ENCODE peak calls at places on chromosomes 6 and 20, in four cellular contexts. One of them, this sample, is unnamed.

GRCh38 chr20:33298391-33298790 is 15.4 kb downstream of the BPIFB1 start:
- DNase-seq in SJSA1: no peak
- DNase-seq in HCT116: no peak
- DNase-seq in ovary: no peak
- DNase-seq in this sample: no peak

GRCh38 chr20:11389188-11389587 is 528.5 kb upstream of the BTBD3 start:
- DNase-seq in ovary: no peak
- DNase-seq in SJSA1: no peak
- DNase-seq in HCT116: no peak
- DNase-seq in this sample: no peak

GRCh38 chr6:138944412-138944811 is 43.6 kb downstream of the REPS1 start:
- DNase-seq in HCT116: no peak
- DNase-seq in ovary: no peak
- DNase-seq in SJSA1: peak; percentile 27
- DNase-seq in this sample: peak; percentile 24

GRCh38 chr20:43911066-43911465 is 3.6 kb upstream of the TOX2 start:
- DNase-seq in SJSA1: peak; percentile 38
- DNase-seq in HCT116: peak; percentile 38
- DNase-seq in ovary: no peak
- DNase-seq in this sample: no peak

GRCh38 chr20:9574182-9574581 is 59.8 kb downstream of the LAMP5 start:
- DNase-seq in SJSA1: no peak
- DNase-seq in ovary: no peak
- DNase-seq in HCT116: no peak
- DNase-seq in this sample: no peak

GRCh38 chr20:51142448-51142847 is 119.5 kb upstream of the KCNG1 start:
- DNase-seq in HCT116: no peak
- DNase-seq in ovary: no peak
- DNase-seq in SJSA1: no peak
- DNase-seq in this sample: no peak

GRCh38 chr6:115796061-115796460 is 264.6 kb downstream of the FRK start:
- DNase-seq in SJSA1: no peak
- DNase-seq in ovary: no peak
- DNase-seq in HCT116: no peak
- DNase-seq in this sample: no peak

GRCh38 chr6:75526502-75527127 is 33.0 kb upstream of the FILIP1 start:
- DNase-seq in HCT116: peak; percentile 67
- DNase-seq in SJSA1: peak; percentile 56
- DNase-seq in ovary: peak; percentile 47
- DNase-seq in this sample: peak; percentile 5

GRCh38 chr6:119348308-119349040 is 1.1 kb downstream of the MAN1A1 start:
- DNase-seq in ovary: peak; percentile 55
- DNase-seq in SJSA1: no peak
- DNase-seq in HCT116: no peak
- DNase-seq in this sample: peak; percentile 23

GRCh38 chr6:137452331-137452894 is 41.8 kb downstream of the OLIG3 start:
- DNase-seq in SJSA1: peak; percentile 9
- DNase-seq in HCT116: no peak
- DNase-seq in ovary: no peak
- DNase-seq in this sample: no peak

GRCh38 chr20:63706852-63707557 is 771 bp downstream of the ARFRP1 start:
- DNase-seq in ovary: no peak
- DNase-seq in HCT116: no peak
- DNase-seq in SJSA1: no peak
- DNase-seq in this sample: peak; percentile 50

GRCh38 chr20:51487525-51488279 is 54.8 kb downstream of the NFATC2 start:
- DNase-seq in SJSA1: peak; percentile 75
- DNase-seq in HCT116: peak; percentile 89
- DNase-seq in ovary: no peak
- DNase-seq in this sample: no peak

GRCh38 chr20:47480239-47480638 is 21.4 kb upstream of the NCOA3 start:
- DNase-seq in SJSA1: no peak
- DNase-seq in ovary: no peak
- DNase-seq in HCT116: no peak
- DNase-seq in this sample: no peak

GRCh38 chr20:47479506-47479905 is 22.2 kb upstream of the NCOA3 start:
- DNase-seq in ovary: no peak
- DNase-seq in HCT116: no peak
- DNase-seq in SJSA1: no peak
- DNase-seq in this sample: no peak

GRCh38 chr20:47481330-47482216 is 20.1 kb upstream of the NCOA3 start:
- DNase-seq in SJSA1: no peak
- DNase-seq in HCT116: no peak
- DNase-seq in ovary: no peak
- DNase-seq in this sample: no peak

GRCh38 chr20:47479093-47479492 is 22.6 kb upstream of the NCOA3 start:
- DNase-seq in HCT116: no peak
- DNase-seq in ovary: no peak
- DNase-seq in SJSA1: no peak
- DNase-seq in this sample: no peak

DNA sequence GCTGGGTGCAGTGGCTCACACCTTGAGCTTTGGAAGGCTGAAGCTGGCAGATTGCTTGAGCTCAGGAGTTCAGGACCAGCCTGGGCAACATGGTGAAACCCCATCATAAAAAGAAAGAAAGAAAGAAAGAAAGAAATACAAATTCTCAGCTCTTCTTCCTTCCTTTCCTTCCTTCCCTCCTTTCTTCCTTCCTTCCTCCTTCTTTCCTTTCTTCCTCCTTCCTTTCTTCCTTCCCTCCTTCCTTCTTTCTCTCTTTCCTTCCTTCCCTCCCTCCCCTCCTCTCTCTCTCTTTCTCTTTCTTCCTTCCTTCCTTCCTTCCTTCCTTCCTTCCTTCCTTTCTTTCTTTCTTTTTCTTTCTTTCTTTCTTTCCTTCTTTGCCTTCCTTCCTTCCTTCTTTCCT is 21.0 kb upstream of the NCOA3 start:
- DNase-seq in HCT116: no peak
- DNase-seq in SJSA1: no peak
- DNase-seq in ovary: no peak
- DNase-seq in this sample: no peak
- H3K4me3 ChIP-seq in HCT116: no peak overlapping the region
- H3K4me3 ChIP-seq in SJSA1: no peak overlapping the region
- H3K4me3 ChIP-seq in ovary: no peak overlapping the region
- H3K4me3 ChIP-seq in this sample: no peak overlapping the region

GRCh38 chr6:47203968-47204611 is 105.6 kb downstream of the TNFRSF21 start:
- DNase-seq in HCT116: no peak
- DNase-seq in SJSA1: no peak
- DNase-seq in ovary: no peak
- DNase-seq in this sample: no peak

GRCh38 chr6:47206626-47207025 is 103.1 kb downstream of the TNFRSF21 start:
- DNase-seq in HCT116: no peak
- DNase-seq in SJSA1: no peak
- DNase-seq in ovary: no peak
- DNase-seq in this sample: no peak

GRCh38 chr6:47202638-47203037 is 107.1 kb downstream of the TNFRSF21 start:
- DNase-seq in ovary: no peak
- DNase-seq in HCT116: no peak
- DNase-seq in SJSA1: no peak
- DNase-seq in this sample: no peak

GRCh38 chr6:47200536-47201334 is 109.0 kb downstream of the TNFRSF21 start:
- DNase-seq in ovary: no peak
- DNase-seq in SJSA1: no peak
- DNase-seq in HCT116: no peak
- DNase-seq in this sample: no peak

GRCh38 chr6:47203266-47203967 is 106.3 kb downstream of the TNFRSF21 start:
- DNase-seq in SJSA1: no peak
- DNase-seq in HCT116: no peak
- DNase-seq in ovary: no peak
- DNase-seq in this sample: no peak
- H3K4me1 ChIP-seq in SJSA1: no peaks in the 10 kb centered on the region
- H3K4me1 ChIP-seq in HCT116: no peaks in the 10 kb centered on the region
- H3K4me1 ChIP-seq in ovary: no peaks in the 10 kb centered on the region
- H3K4me1 ChIP-seq in this sample: no peaks in the 10 kb centered on the region

DNA sequence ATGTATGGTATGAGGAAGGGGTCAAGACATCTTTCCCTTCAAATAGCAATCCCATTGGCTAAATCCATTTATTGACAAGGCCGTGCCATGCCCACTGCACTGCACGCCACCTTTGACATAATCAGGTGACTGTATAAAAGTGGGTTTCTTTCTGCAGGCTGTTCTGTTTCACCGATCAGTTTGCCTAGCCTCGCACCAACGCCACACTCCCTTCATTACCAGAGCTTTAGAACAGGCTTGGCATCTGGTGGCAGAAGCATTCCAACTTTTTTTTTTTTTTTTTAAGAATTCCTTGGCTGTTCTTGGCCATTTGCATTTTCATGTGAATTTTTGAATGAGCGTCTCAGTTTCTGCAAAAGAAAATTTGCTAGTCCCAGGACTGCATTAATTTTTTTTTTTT is 78.1 kb downstream of the PPP1R3G start:
- DNase-seq in SJSA1: no peak
- DNase-seq in ovary: no peak
- DNase-seq in HCT116: no peak
- DNase-seq in this sample: no peak
- H3K4me3 ChIP-seq in SJSA1: no peak overlapping the region
- H3K4me3 ChIP-seq in ovary: no peak overlapping the region
- H3K4me3 ChIP-seq in HCT116: no peak overlapping the region
- H3K4me3 ChIP-seq in this sample: no peak overlapping the region

GRCh38 chr6:151842816-151843215 is 35.3 kb downstream of the ESR1 start:
- DNase-seq in SJSA1: no peak
- DNase-seq in HCT116: no peak
- DNase-seq in ovary: no peak
- DNase-seq in this sample: no peak
- H3K4me1 ChIP-seq in SJSA1: no peaks in the 10 kb centered on the region
- H3K4me1 ChIP-seq in HCT116: no peaks in the 10 kb centered on the region
- H3K4me1 ChIP-seq in ovary: no peaks in the 10 kb centered on the region
- H3K4me1 ChIP-seq in this sample: no peaks in the 10 kb centered on the region

GRCh38 chr20:36306557-36307411 is 645 bp downstream of the DLGAP4 start:
- DNase-seq in SJSA1: no peak
- DNase-seq in ovary: no peak
- DNase-seq in HCT116: no peak
- DNase-seq in this sample: no peak

GRCh38 chr20:36304786-36305495 is 1.2 kb upstream of the DLGAP4 start:
- DNase-seq in ovary: no peak
- DNase-seq in HCT116: no peak
- DNase-seq in SJSA1: no peak
- DNase-seq in this sample: no peak

GRCh38 chr20:36307412-36308317 is 1.5 kb downstream of the DLGAP4 start:
- DNase-seq in ovary: no peak
- DNase-seq in HCT116: no peak
- DNase-seq in SJSA1: no peak
- DNase-seq in this sample: no peak

GRCh38 chr20:36303831-36304230 is 2.3 kb upstream of the DLGAP4 start:
- DNase-seq in ovary: no peak
- DNase-seq in SJSA1: no peak
- DNase-seq in HCT116: no peak
- DNase-seq in this sample: no peak

DNA sequence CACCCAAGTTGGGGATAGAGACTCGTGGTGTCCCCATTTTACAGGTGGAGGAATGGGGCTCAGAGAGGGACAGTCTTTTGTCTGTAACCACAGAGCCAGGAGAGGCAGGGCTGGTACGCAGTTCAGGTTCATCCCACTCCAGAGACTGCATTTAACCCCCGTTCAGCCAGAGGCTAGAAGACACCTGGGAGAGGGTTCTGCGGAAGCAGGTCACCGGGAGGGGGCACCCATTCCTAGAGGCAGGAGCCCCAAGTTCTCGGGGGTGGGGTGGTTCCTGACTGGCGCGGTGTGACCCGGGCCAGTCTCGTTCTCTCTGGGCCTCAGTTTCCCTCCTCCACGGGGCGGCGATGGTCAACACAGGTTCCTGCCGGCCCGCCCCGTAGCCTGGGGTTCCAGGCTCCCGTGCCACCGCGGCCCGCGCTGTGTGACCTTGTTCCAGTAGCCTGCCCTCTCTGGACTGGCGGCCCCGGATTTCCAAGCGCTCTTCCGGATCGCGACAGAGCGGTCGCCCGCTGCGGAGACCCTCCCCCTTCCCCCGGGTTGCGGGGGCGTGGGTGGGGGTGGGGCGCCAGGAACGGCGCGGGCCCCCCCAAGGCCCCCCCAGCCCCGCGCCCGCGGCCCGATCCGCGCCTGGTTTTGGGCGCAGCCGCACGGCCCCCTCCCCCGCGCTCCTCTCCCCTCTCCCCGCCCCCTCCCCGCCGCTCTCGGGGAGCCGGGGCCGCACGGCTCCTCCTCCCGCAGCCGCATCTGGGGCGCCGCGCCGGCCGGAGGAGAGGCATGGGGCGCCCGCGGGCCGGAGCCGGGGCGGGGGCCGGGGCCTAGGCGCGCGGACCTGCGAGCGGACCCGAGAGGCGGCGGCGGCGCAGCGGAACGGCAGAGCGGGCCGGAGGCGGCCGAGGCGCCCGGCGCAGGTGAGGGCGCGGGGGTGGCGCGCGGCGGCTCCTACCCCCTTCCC is at the start of gene DLGAP4:
- DNase-seq in ovary: no peak
- DNase-seq in HCT116: no peak
- DNase-seq in SJSA1: no peak
- DNase-seq in this sample: no peak
- H3K4me3 ChIP-seq in ovary: peak within 1 kb of the TSS; percentile 3
- H3K4me3 ChIP-seq in HCT116: no peak within 1 kb of the TSS
- H3K4me3 ChIP-seq in SJSA1: no peak within 1 kb of the TSS
- H3K4me3 ChIP-seq in this sample: peak within 1 kb of the TSS; percentile 29

GRCh38 chr6:166850677-166851076 is 105.7 kb downstream of the RNASET2 start:
- DNase-seq in HCT116: no peak
- DNase-seq in ovary: no peak
- DNase-seq in SJSA1: no peak
- DNase-seq in this sample: no peak
- H3K4me1 ChIP-seq in HCT116: no peaks in the 10 kb centered on the region
- H3K4me1 ChIP-seq in ovary: no peaks in the 10 kb centered on the region
- H3K4me1 ChIP-seq in SJSA1: no peaks in the 10 kb centered on the region
- H3K4me1 ChIP-seq in this sample: no peaks in the 10 kb centered on the region